ENCODE peak calls at places on chromosome 5, in five cellular contexts. One of them, this sample, is unnamed.

GRCh38 chr5:37837101-37838032 is 2.5 kb downstream of the GDNF start:
- DNase-seq in PC-9: peak; percentile 80
- DNase-seq in HS-5: peak; percentile 77
- DNase-seq in ELF-1: peak; percentile 85
- DNase-seq in cardiac fibroblast: peak; percentile 77
- DNase-seq in this sample: no peak

GRCh38 chr5:1325870-1326546 is 18.9 kb downstream of the CLPTM1L start:
- DNase-seq in PC-9: peak; percentile 38
- DNase-seq in HS-5: peak; percentile 48
- DNase-seq in ELF-1: no peak
- DNase-seq in cardiac fibroblast: no peak
- DNase-seq in this sample: no peak

GRCh38 chr5:150038547-150038946 is 38.0 kb downstream of the HMGXB3 start:
- DNase-seq in PC-9: no peak
- DNase-seq in HS-5: no peak
- DNase-seq in ELF-1: no peak
- DNase-seq in cardiac fibroblast: no peak
- DNase-seq in this sample: no peak

GRCh38 chr5:107378218-107378899 is 292.4 kb downstream of the EFNA5 start:
- DNase-seq in PC-9: no peak
- DNase-seq in HS-5: peak; percentile 34
- DNase-seq in ELF-1: no peak
- DNase-seq in cardiac fibroblast: no peak
- DNase-seq in this sample: no peak

GRCh38 chr5:51272957-51273356 is 110.3 kb upstream of the ISL1 start:
- DNase-seq in PC-9: peak; percentile 14
- DNase-seq in HS-5: no peak
- DNase-seq in ELF-1: peak; percentile 3
- DNase-seq in cardiac fibroblast: no peak
- DNase-seq in this sample: no peak

GRCh38 chr5:136703706-136704105 is 338.4 kb upstream of the TRPC7 start:
- DNase-seq in PC-9: no peak
- DNase-seq in HS-5: no peak
- DNase-seq in ELF-1: no peak
- DNase-seq in cardiac fibroblast: no peak
- DNase-seq in this sample: no peak

GRCh38 chr5:137833463-137833862 is 34.2 kb upstream of the MYOT start:
- DNase-seq in PC-9: peak; percentile 59
- DNase-seq in HS-5: peak; percentile 71
- DNase-seq in ELF-1: peak; percentile 33
- DNase-seq in cardiac fibroblast: peak; percentile 29
- DNase-seq in this sample: no peak

GRCh38 chr5:168359820-168360460 is 68.5 kb downstream of the WWC1 start:
- DNase-seq in PC-9: peak; percentile 83
- DNase-seq in HS-5: no peak
- DNase-seq in ELF-1: peak; percentile 73
- DNase-seq in cardiac fibroblast: no peak
- DNase-seq in this sample: no peak

GRCh38 chr5:128534729-128535128 is 3.3 kb downstream of the FBN2 start:
- DNase-seq in PC-9: peak; percentile 34
- DNase-seq in HS-5: no peak
- DNase-seq in ELF-1: no peak
- DNase-seq in cardiac fibroblast: peak; percentile 48
- DNase-seq in this sample: no peak

GRCh38 chr5:128199104-128199503 is 115.5 kb downstream of the SLC12A2 start:
- DNase-seq in PC-9: peak; percentile 63
- DNase-seq in HS-5: peak; percentile 15
- DNase-seq in ELF-1: no peak
- DNase-seq in cardiac fibroblast: peak; percentile 30
- DNase-seq in this sample: peak; percentile 33

GRCh38 chr5:171825046-171825445 is 39.4 kb downstream of the SMIM23 start:
- DNase-seq in PC-9: no peak
- DNase-seq in HS-5: no peak
- DNase-seq in ELF-1: no peak
- DNase-seq in cardiac fibroblast: no peak
- DNase-seq in this sample: no peak

GRCh38 chr5:137617806-137618205 is 118.1 kb downstream of the KLHL3 start:
- DNase-seq in PC-9: no peak
- DNase-seq in HS-5: peak; percentile 35
- DNase-seq in ELF-1: no peak
- DNase-seq in cardiac fibroblast: peak; percentile 16
- DNase-seq in this sample: no peak

GRCh38 chr5:62719061-62719730 is 140.6 kb downstream of the LRRC70 start:
- DNase-seq in PC-9: no peak
- DNase-seq in HS-5: no peak
- DNase-seq in ELF-1: peak; percentile 39
- DNase-seq in cardiac fibroblast: no peak
- DNase-seq in this sample: no peak

GRCh38 chr5:69512740-69513260 is 20.2 kb downstream of the OCLN start:
- DNase-seq in PC-9: no peak
- DNase-seq in HS-5: peak; percentile 61
- DNase-seq in ELF-1: no peak
- DNase-seq in cardiac fibroblast: peak; percentile 68
- DNase-seq in this sample: no peak

GRCh38 chr5:54013556-54014157 is 296.7 kb downstream of the ARL15 start:
- DNase-seq in PC-9: no peak
- DNase-seq in HS-5: peak; percentile 53
- DNase-seq in ELF-1: no peak
- DNase-seq in cardiac fibroblast: peak; percentile 81
- DNase-seq in this sample: no peak

GRCh38 chr5:17928571-17928970 is 294.3 kb downstream of the TAF11L14 start:
- DNase-seq in PC-9: no peak
- DNase-seq in HS-5: no peak
- DNase-seq in ELF-1: no peak
- DNase-seq in cardiac fibroblast: no peak
- DNase-seq in this sample: no peak

GRCh38 chr5:59275537-59276276 is 617.8 kb downstream of the PDE4D start:
- DNase-seq in PC-9: peak; percentile 35
- DNase-seq in HS-5: no peak
- DNase-seq in ELF-1: peak; percentile 97
- DNase-seq in cardiac fibroblast: peak; percentile 57
- DNase-seq in this sample: peak; percentile 28

GRCh38 chr5:67960939-67961338 is 254.6 kb upstream of the PIK3R1 start:
- DNase-seq in PC-9: no peak
- DNase-seq in HS-5: no peak
- DNase-seq in ELF-1: peak; percentile 5
- DNase-seq in cardiac fibroblast: peak; percentile 19
- DNase-seq in this sample: no peak

GRCh38 chr5:179139111-179139935 is 79.2 kb downstream of the ZNF354C start:
- DNase-seq in PC-9: no peak
- DNase-seq in HS-5: no peak
- DNase-seq in ELF-1: no peak
- DNase-seq in cardiac fibroblast: no peak
- DNase-seq in this sample: no peak

GRCh38 chr5:83467315-83468044 is 4.1 kb upstream of the VCAN start:
- DNase-seq in PC-9: no peak
- DNase-seq in HS-5: no peak
- DNase-seq in ELF-1: no peak
- DNase-seq in cardiac fibroblast: peak; percentile 68
- DNase-seq in this sample: no peak

GRCh38 chr5:172635038-172635437 is 6.0 kb upstream of the NEURL1B start:
- DNase-seq in PC-9: no peak
- DNase-seq in HS-5: no peak
- DNase-seq in ELF-1: no peak
- DNase-seq in cardiac fibroblast: no peak
- DNase-seq in this sample: no peak

GRCh38 chr5:125786021-125786420 is 637.2 kb upstream of the GRAMD2B start:
- DNase-seq in PC-9: no peak
- DNase-seq in HS-5: no peak
- DNase-seq in ELF-1: peak; percentile 6
- DNase-seq in cardiac fibroblast: no peak
- DNase-seq in this sample: no peak

GRCh38 chr5:19987594-19988345 is at the start of gene CDH18:
- DNase-seq in PC-9: peak; percentile 67
- DNase-seq in HS-5: no peak
- DNase-seq in ELF-1: peak; percentile 83
- DNase-seq in cardiac fibroblast: peak; percentile 50
- DNase-seq in this sample: no peak

This sample was measured in smooth muscle cell of the brain vasculature.